ENCODE peak calls at places on chromosomes 7 and 10, in ten cellular contexts. K is mammary epithelial cell; D is neural crest cell; X is body of pancreas; F is heart left ventricle; Y is right lobe of liver; B is omental fat pad; N is CD4-positive, alpha-beta T cell; L is endothelial cell; W is GM12865. H is an unnamed sample.

GRCh38 chr10:63865210-63865609 is 344.0 kb downstream of the REEP3 start:
- DNase-seq in K (no peak), L (no peak), F (no peak), X (no peak), D (no peak), N (no peak), Y (no peak), B (no peak), W (no peak), H (no peak)

GRCh38 chr7:137953692-137954470 is 48.0 kb downstream of the CREB3L2 start:
- DNase-seq in N (no peak), K (peak; percentile 51), W (peak; percentile 34), F (no peak), B (no peak), D (no peak), X (no peak), L (no peak), Y (no peak), H (no peak)

GRCh38 chr7:116809636-116810266 is 52.6 kb upstream of the CAPZA2 start:
- DNase-seq in B (no peak), D (peak; percentile 17), W (peak; percentile 68), L (peak; percentile 30), Y (no peak), X (peak; percentile 57), F (no peak), K (peak; percentile 56), N (no peak), H (no peak)

GRCh38 chr7:138565451-138566114 is 105.5 kb downstream of the TRIM24 start:
- DNase-seq in F (no peak), Y (no peak), X (no peak), K (peak; percentile 32), L (no peak), N (no peak), W (peak; percentile 2), B (no peak), D (no peak), H (no peak)

GRCh38 chr7:37349979-37350590 is 98.6 kb downstream of the ELMO1 start:
- DNase-seq in Y (no peak), F (no peak), X (peak; percentile 16), K (no peak), N (no peak), L (no peak), W (no peak), B (no peak), D (no peak), H (no peak)

GRCh38 chr10:79947787-79948424 is 999 bp downstream of the SFTPD start:
- DNase-seq in W (no peak), L (no peak), B (no peak), Y (no peak), F (no peak), D (no peak), K (no peak), N (no peak), X (peak; percentile 20), H (no peak)

GRCh38 chr7:98387136-98387535 is 13.8 kb downstream of the BAIAP2L1 start:
- DNase-seq in L (no peak), Y (peak; percentile 26), F (no peak), B (no peak), D (no peak), W (no peak), N (no peak), K (no peak), X (no peak), H (no peak)

GRCh38 chr7:4191525-4191924 is 490.6 kb upstream of the FOXK1 start:
- DNase-seq in K (no peak), D (no peak), Y (no peak), N (no peak), B (no peak), W (no peak), X (no peak), L (no peak), F (no peak), H (no peak)

GRCh38 chr10:1369665-1370064 is 313.5 kb downstream of the WDR37 start:
- DNase-seq in F (no peak), Y (no peak), L (no peak), D (no peak), N (no peak), K (no peak), B (no peak), W (no peak), X (no peak), H (no peak)

GRCh38 chr7:22147113-22147512 is 201.4 kb upstream of the CDCA7L start:
- DNase-seq in K (no peak), W (no peak), N (no peak), L (no peak), X (no peak), B (no peak), D (no peak), Y (peak; percentile 64), F (no peak), H (no peak)

GRCh38 chr10:110840225-110840922 is 31.4 kb upstream of the PDCD4 start:
- DNase-seq in F (no peak), Y (peak; percentile 82), X (peak; percentile 87), K (no peak), L (no peak), D (no peak), B (no peak), W (no peak), N (no peak), H (no peak)

GRCh38 chr10:1434202-1434601 is 303.1 kb downstream of the ADARB2 start:
- DNase-seq in W (no peak), Y (no peak), N (no peak), F (no peak), B (no peak), D (no peak), L (no peak), K (no peak), X (no peak), H (no peak)

DNA sequence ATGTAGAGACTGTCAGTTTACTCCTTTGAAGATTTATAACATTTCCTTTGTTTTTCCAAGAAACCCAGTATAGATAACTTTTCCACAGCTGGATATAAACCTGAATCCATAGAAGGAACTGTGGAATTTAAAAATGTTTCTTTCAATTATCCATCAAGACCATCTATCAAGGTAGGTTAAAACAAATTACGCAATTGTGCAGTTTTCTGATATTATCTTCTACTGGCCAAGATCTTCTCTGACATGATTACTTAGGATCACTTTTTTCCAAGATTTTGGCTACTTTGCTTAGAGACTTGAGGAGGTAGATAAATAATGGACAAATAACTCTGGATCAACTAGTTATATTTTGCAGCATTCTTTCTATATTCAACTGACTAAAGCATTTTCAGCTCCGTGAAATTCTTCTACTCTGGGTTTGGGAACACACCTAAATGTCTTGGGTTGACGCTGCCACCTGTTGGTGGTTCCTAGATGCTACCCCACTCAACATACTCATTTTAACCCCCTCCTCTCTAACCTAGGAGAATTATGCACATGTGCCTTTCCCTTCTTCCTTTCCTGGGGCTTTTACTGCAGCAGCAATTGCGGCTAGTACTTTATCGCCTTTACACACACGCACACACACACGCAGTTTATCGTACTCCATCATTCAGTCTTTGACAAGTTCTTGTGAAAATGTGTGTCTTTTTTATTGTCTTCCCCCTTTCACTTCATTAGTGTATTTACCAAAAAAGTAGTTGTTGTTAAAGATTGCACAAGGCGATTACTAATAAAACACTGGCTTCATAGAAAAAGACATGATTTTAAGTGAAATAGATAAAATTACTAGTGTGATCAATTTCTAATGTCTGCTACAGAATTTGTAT is 32.7 kb downstream of the ABCB5 start:
- DNase-seq in X (no peak), Y (no peak), D (peak; percentile 22), K (peak; percentile 22), L (peak; percentile 49), F (no peak), W (peak; percentile 49), B (no peak), N (no peak), H (no peak)
- TF ChIP-seq CTCF in X (peak; percentile 32), Y (no peak), D (peak; percentile 65), K (peak; percentile 47), L (peak; percentile 53), F (no peak), W (peak; percentile 47), B (no peak), N (no peak), H (peak; percentile 69)

GRCh38 chr7:25843467-25843866 is 308.5 kb upstream of the NFE2L3 start:
- DNase-seq in N (no peak), B (no peak), Y (no peak), W (no peak), K (no peak), D (no peak), X (no peak), L (no peak), F (no peak), H (no peak)
- TF ChIP-seq CTCF in N (no peak), B (no peak), Y (no peak), W (no peak), K (no peak), D (no peak), X (no peak), L (no peak), F (no peak), H (no peak)

GRCh38 chr10:50544095-50544856 is 79.5 kb downstream of the SGMS1 start:
- DNase-seq in W (no peak), L (no peak), K (no peak), Y (no peak), D (no peak), X (no peak), F (no peak), B (no peak), N (no peak), H (no peak)

GRCh38 chr10:50544857-50545429 is 78.8 kb downstream of the SGMS1 start:
- DNase-seq in B (no peak), D (no peak), N (no peak), W (no peak), F (no peak), X (no peak), K (no peak), Y (no peak), L (no peak), H (no peak)

GRCh38 chr10:50541317-50541716 is 82.4 kb downstream of the SGMS1 start:
- DNase-seq in W (peak; percentile 59), X (no peak), K (no peak), B (no peak), N (no peak), Y (no peak), D (no peak), L (no peak), F (no peak), H (no peak)

GRCh38 chr10:50541921-50542320 is 81.8 kb downstream of the SGMS1 start:
- DNase-seq in K (no peak), X (no peak), B (no peak), F (no peak), W (peak; percentile 70), L (no peak), N (no peak), Y (no peak), D (no peak), H (no peak)

DNA sequence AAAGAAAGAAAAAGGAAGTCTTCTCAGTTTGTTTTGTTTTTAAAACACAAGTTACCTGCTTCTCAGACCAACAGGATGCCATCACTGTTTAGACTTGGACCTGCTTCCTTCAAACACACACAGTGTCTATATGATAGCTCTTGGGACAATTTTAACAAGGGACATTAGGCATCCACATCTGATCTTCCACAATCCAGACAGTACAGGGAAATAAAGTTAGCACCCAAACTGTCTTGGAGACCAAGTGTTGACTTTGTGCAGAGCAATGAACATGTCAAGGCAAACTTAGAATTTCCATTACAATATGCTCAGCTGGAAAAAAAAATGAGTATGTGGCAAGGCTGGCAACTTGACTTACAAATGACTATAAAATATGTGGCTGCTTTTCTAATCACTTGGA is 80.9 kb downstream of the SGMS1 start:
- DNase-seq in Y (no peak), K (no peak), N (no peak), X (no peak), F (no peak), W (peak; percentile 23), D (no peak), B (no peak), L (no peak), H (no peak)
- TF ChIP-seq CTCF in Y (no peak), K (no peak), N (no peak), X (no peak), F (no peak), W (no peak), D (no peak), B (no peak), L (no peak), H (no peak)

GRCh38 chr7:24591152-24591551 is 17.9 kb downstream of the PALS2 start:
- DNase-seq in B (no peak), L (no peak), W (peak; percentile 28), N (no peak), Y (no peak), D (no peak), F (no peak), K (no peak), X (no peak), H (no peak)
- TF ChIP-seq CTCF in B (no peak), L (no peak), W (peak; percentile 12), N (no peak), Y (no peak), D (peak; percentile 17), F (no peak), K (no peak), X (no peak), H (no peak)

H was measured in progenitor cell of endocrine pancreas.